ENCODE peak calls at places on chromosomes 6 and 20, in ten cellular contexts. H is activated CD8-positive, alpha-beta memory T cell treated with anti-CD3 and anti-CD28 coated beads, Interleukin-2, amount 50 U/mL, for 4 hours; X is GM13976; U is SK-MEL-5; F is NCI-H1105; G is stimulated activated CD8-positive, alpha-beta memory T cell treated with anti-CD3 and anti-CD28 coated beads, Interleukin-4, amount 100 ng/mL, for 1 hour; K is fibroblast of villous mesenchyme; C is stimulated activated CD4-positive, alpha-beta T cell treated with anti-CD3 and anti-CD28 coated beads, Interleukin-1b, Interleukin-23, amount 100 ng/mL, for 4 hours; I is iris pigment epithelial cell; S is GM04504. O is an unnamed sample.

GRCh38 chr6:117615981-117616961 is 14.0 kb upstream of the GOPC start:
- DNase-seq in C (peak; percentile 24), K (peak; percentile 49), U (no peak), I (peak; percentile 39), S (no peak), F (no peak), X (no peak), H (peak; percentile 24), G (no peak), O (no peak)

GRCh38 chr20:31948008-31948407 is 3.8 kb downstream of the PDRG1 start:
- DNase-seq in K (no peak), U (peak; percentile 10), H (no peak), C (no peak), X (no peak), S (no peak), F (no peak), I (no peak), G (no peak), O (peak; percentile 12)

GRCh38 chr20:11919571-11919970 is 1.9 kb downstream of the BTBD3 start:
- DNase-seq in G (no peak), S (no peak), F (no peak), K (peak; percentile 17), H (no peak), I (no peak), C (no peak), X (no peak), U (no peak), O (no peak)

GRCh38 chr20:34549291-34549928 is 9.1 kb upstream of the MAP1LC3A start:
- DNase-seq in I (peak; percentile 22), G (no peak), C (no peak), S (no peak), H (no peak), K (no peak), F (peak; percentile 33), X (no peak), U (peak; percentile 42), O (peak; percentile 8)

GRCh38 chr6:107704377-107705013 is 119.6 kb downstream of the SCML4 start:
- DNase-seq in I (peak; percentile 30), U (peak; percentile 58), X (peak; percentile 53), H (no peak), F (peak; percentile 30), K (peak; percentile 54), C (peak; percentile 45), S (no peak), G (no peak), O (peak; percentile 62)

GRCh38 chr6:3296113-3296512 is 37.4 kb downstream of the PSMG4 start:
- DNase-seq in G (no peak), F (no peak), X (no peak), C (no peak), U (no peak), S (no peak), K (no peak), I (no peak), H (no peak), O (no peak)

GRCh38 chr20:19783966-19784401 is 25.9 kb downstream of the RIN2 start:
- DNase-seq in H (no peak), S (no peak), K (peak; percentile 59), I (peak; percentile 76), U (peak; percentile 60), F (no peak), G (no peak), X (no peak), C (no peak), O (no peak)

GRCh38 chr6:140736227-140736626 is 1361.8 kb upstream of the CITED2 start:
- DNase-seq in F (no peak), S (no peak), K (peak; percentile 20), H (no peak), C (no peak), G (no peak), I (no peak), U (no peak), X (no peak), O (no peak)

GRCh38 chr6:21615504-21615903 is 22.0 kb downstream of the SOX4 start:
- DNase-seq in F (no peak), S (no peak), I (peak; percentile 47), H (no peak), C (no peak), X (no peak), K (peak; percentile 17), G (no peak), U (no peak), O (peak; percentile 47)

GRCh38 chr6:25995507-25995906 is 32.9 kb downstream of the TRIM38 start:
- DNase-seq in C (no peak), H (no peak), G (no peak), K (no peak), F (no peak), U (peak; percentile 38), X (peak; percentile 30), S (no peak), I (no peak), O (peak; percentile 45)

GRCh38 chr6:14031516-14031915 is 86.1 kb upstream of the CD83 start:
- DNase-seq in K (peak; percentile 27), U (no peak), G (no peak), F (no peak), X (no peak), H (no peak), C (no peak), S (no peak), I (no peak), O (no peak)

GRCh38 chr6:26067367-26067766 is 19.9 kb upstream of the HFE start:
- DNase-seq in C (no peak), F (no peak), K (no peak), X (no peak), I (no peak), U (no peak), G (no peak), S (no peak), H (no peak), O (no peak)

GRCh38 chr6:101402618-101403002 is 9.1 kb downstream of the GRIK2 start:
- DNase-seq in C (no peak), F (no peak), X (no peak), G (no peak), S (no peak), H (no peak), U (no peak), I (no peak), K (no peak), O (no peak)

GRCh38 chr6:131062245-131063027 is 609 bp downstream of the EPB41L2 start:
- DNase-seq in S (no peak), G (no peak), H (peak; percentile 23), I (no peak), F (no peak), K (no peak), X (peak; percentile 33), C (no peak), U (no peak), O (peak; percentile 56)